ENCODE peak calls at places on chromosomes 16 and 17, in five cellular contexts. S is memory B cell; E is NCI-H187 treated with DMSO at 0.1 percent for 48 hours; G is NCI-H1092; M is activated naive CD8-positive, alpha-beta T cell treated with anti-CD3 and anti-CD28 coated beads, Interleukin-2, amount 50 U/mL, for 24 hours. A is an unnamed sample.

GRCh38 chr16:56245197-56245596 is 53.9 kb downstream of the GNAO1 start:
- DNase-seq in E (no peak), M (no peak), S (no peak), G (no peak), A (no peak)

GRCh38 chr16:31265329-31266245 is 5.8 kb downstream of the ITGAM start:
- DNase-seq in S (peak), M (peak), E (no peak), G (no peak), A (peak)

GRCh38 chr16:70378869-70379493 is 32.3 kb downstream of the DDX19A start:
- DNase-seq in M (no peak), G (no peak), E (no peak), S (no peak), A (no peak)

GRCh38 chr17:43832976-43833829 is at the start of gene MPP3:
- DNase-seq in E (no peak), G (peak), M (peak), S (peak), A (peak)

GRCh38 chr17:81651692-81652091 is 4.7 kb downstream of the PDE6G start:
- DNase-seq in M (no peak), G (no peak), S (no peak), E (no peak), A (no peak)

GRCh38 chr17:43372273-43372911 is 26.4 kb upstream of the ARL4D start:
- DNase-seq in E (no peak), G (no peak), S (peak), M (no peak), A (no peak)

GRCh38 chr16:17446661-17447060 is 24.1 kb downstream of the XYLT1 start:
- DNase-seq in S (no peak), M (no peak), G (no peak), E (no peak), A (no peak)

GRCh38 chr17:8019665-8020064 is 17.2 kb downstream of the GUCY2D start:
- DNase-seq in G (no peak), S (no peak), E (no peak), M (peak), A (peak)

GRCh38 chr16:72291121-72291520 is 119.2 kb upstream of the PMFBP1 start:
- DNase-seq in M (no peak), S (no peak), E (no peak), G (no peak), A (no peak)

GRCh38 chr17:43169561-43170139 is 1.4 kb upstream of the NBR1 start:
- DNase-seq in M (peak), S (no peak), E (no peak), G (no peak), A (peak)

GRCh38 chr16:49068224-49068623 is 213.4 kb downstream of the CBLN1 start:
- DNase-seq in E (no peak), M (no peak), G (no peak), S (no peak), A (no peak)

GRCh38 chr16:23896832-23897821 is 61.3 kb downstream of the PRKCB start:
- DNase-seq in E (no peak), G (no peak), M (no peak), S (no peak), A (no peak)

GRCh38 chr17:72605543-72605942 is 484.7 kb downstream of the SOX9 start:
- DNase-seq in G (no peak), S (no peak), M (no peak), E (no peak), A (no peak)

GRCh38 chr17:50256826-50257573 is 17.3 kb upstream of the TMEM92 start:
- DNase-seq in M (no peak), G (no peak), E (no peak), S (no peak), A (no peak)

GRCh38 chr16:2207872-2208271 is 2.6 kb downstream of the MLST8 start:
- DNase-seq in S (no peak), E (no peak), G (no peak), M (no peak), A (no peak)

GRCh38 chr17:8799001-8799850 is at the start of gene MFSD6L:
- DNase-seq in E (no peak), S (peak), G (no peak), M (no peak), A (no peak)

GRCh38 chr17:27494192-27495091 is 38.2 kb downstream of the KSR1 start:
- DNase-seq in E (peak), S (no peak), M (no peak), G (no peak), A (no peak)

GRCh38 chr16:73404001-73404400 is 356.1 kb upstream of the ZFHX3 start:
- DNase-seq in E (no peak), S (no peak), M (no peak), G (no peak), A (no peak)

GRCh38 chr17:48546924-48547838 is 2.3 kb upstream of the HOXB2 start:
- DNase-seq in G (peak), S (no peak), E (peak), M (no peak), A (no peak)

GRCh38 chr16:57175896-57176295 is 9.9 kb downstream of the PSME3IP1 start:
- DNase-seq in G (no peak), M (no peak), S (no peak), E (no peak), A (no peak)

GRCh38 chr17:67525239-67526135 is 148.4 kb downstream of the PITPNC1 start:
- DNase-seq in S (no peak), M (no peak), E (no peak), G (peak), A (no peak)

GRCh38 chr17:81396722-81397313 is 1.6 kb downstream of the BAHCC1 start:
- DNase-seq in S (peak), G (peak), M (peak), E (no peak), A (peak)

GRCh38 chr17:2179615-2180295 is 123.8 kb downstream of the SMG6 start:
- DNase-seq in S (no peak), E (no peak), G (peak), M (no peak), A (no peak)

GRCh38 chr16:1779741-1780676 is 2.4 kb downstream of the SPSB3 start:
- DNase-seq in M (no peak), S (no peak), G (no peak), E (no peak), A (no peak)

GRCh38 chr16:67801889-67802288 is 4.5 kb downstream of the RANBP10 start:
- DNase-seq in E (no peak), G (no peak), S (peak), M (no peak), A (peak)

GRCh38 chr17:58666858-58667267 is 25.0 kb downstream of the TEX14 start:
- DNase-seq in G (peak), M (peak), E (no peak), S (peak), A (peak)

GRCh38 chr17:48393271-48393670 is 36.7 kb downstream of the SKAP1 start:
- DNase-seq in E (no peak), G (no peak), M (no peak), S (no peak), A (no peak)

GRCh38 chr17:38868095-38868967 is 1.5 kb upstream of the LASP1 start:
- DNase-seq in G (no peak), S (no peak), M (peak), E (no peak), A (peak)

GRCh38 chr16:89924298-89924924 is 1.3 kb downstream of the TUBB3 start:
- DNase-seq in S (no peak), G (peak), E (no peak), M (peak), A (peak)